ENCODE peak calls at places on chromosome X, in four cellular contexts. C is body of pancreas, P is AG09309, W is cardiac fibroblast. J is an unnamed sample.

GRCh38 chrX:41923925-41924693 is 755 bp upstream of the CASK start:
- DNase-seq in W (peak; percentile 54), P (peak; percentile 7), C (peak; percentile 39), J (peak; percentile 40)

GRCh38 chrX:30612250-30612655 is 34.7 kb upstream of the TASL start:
- DNase-seq in P (no peak), W (no peak), C (no peak), J (no peak)

GRCh38 chrX:40933132-40934078 is 151.8 kb upstream of the USP9X start:
- DNase-seq in W (peak; percentile 69), C (peak; percentile 6), P (no peak), J (peak; percentile 74)

GRCh38 chrX:9315086-9315485 is 149.8 kb upstream of the TBL1X start:
- DNase-seq in P (peak; percentile 41), C (no peak), W (no peak), J (no peak)

GRCh38 chrX:27575565-27575964 is 14.6 kb upstream of the DCAF8L2 start:
- DNase-seq in W (peak; percentile 39), C (no peak), P (no peak), J (no peak)

GRCh38 chrX:26918633-26919032 is 544.5 kb downstream of the PPP4R3C start:
- DNase-seq in C (peak; percentile 2), P (no peak), W (peak; percentile 30), J (peak; percentile 8)

GRCh38 chrX:2498781-2499302 is 1.9 kb downstream of the DHRSX start:
- DNase-seq in P (no peak), W (peak; percentile 38), C (peak; percentile 42), J (peak; percentile 34)

GRCh38 chrX:118724775-118725174 is 2.6 kb upstream of the IL13RA1 start:
- DNase-seq in W (peak; percentile 47), C (no peak), P (no peak), J (peak; percentile 34)

GRCh38 chrX:53317365-53318069 is 36.1 kb upstream of the IQSEC2 start:
- DNase-seq in W (peak; percentile 60), C (peak; percentile 54), P (no peak), J (peak; percentile 57)

GRCh38 chrX:71659342-71659741 is 8.0 kb upstream of the LOC101059915 start:
- DNase-seq in W (no peak), C (no peak), P (no peak), J (no peak)

GRCh38 chrX:111244238-111244750 is 26.0 kb downstream of the CAPN6 start:
- DNase-seq in C (no peak), P (no peak), W (peak; percentile 0), J (peak; percentile 33)

GRCh38 chrX:13381514-13381913 is 61.7 kb upstream of the ATXN3L start:
- DNase-seq in C (no peak), P (no peak), W (peak; percentile 65), J (peak; percentile 84)

GRCh38 chrX:16462912-16463311 is 187.0 kb upstream of the S100G start:
- DNase-seq in C (no peak), P (peak; percentile 71), W (peak; percentile 58), J (peak; percentile 91)

GRCh38 chrX:14920196-14920595 is 47.0 kb downstream of the MOSPD2 start:
- DNase-seq in C (no peak), W (no peak), P (peak; percentile 44), J (peak; percentile 73)

GRCh38 chrX:44092778-44093177 is 119.6 kb upstream of the NDP start:
- DNase-seq in P (no peak), W (no peak), C (no peak), J (no peak)

GRCh38 chrX:134568617-134569016 is 89.7 kb downstream of the PLAC1 start:
- DNase-seq in C (no peak), W (no peak), P (no peak), J (no peak)

GRCh38 chrX:132490086-132490419 is 1.2 kb upstream of the MBNL3 start:
- DNase-seq in P (no peak), W (no peak), C (no peak), J (no peak)

GRCh38 chrX:56281789-56282188 is 49.6 kb downstream of the KLF8 start:
- DNase-seq in C (no peak), W (peak; percentile 31), P (no peak), J (peak; percentile 38)

GRCh38 chrX:68751372-68751771 is 77.4 kb upstream of the EFNB1 start:
- DNase-seq in P (no peak), C (no peak), W (no peak), J (no peak)
- H3K4me3 ChIP-seq in P (no peak overlapping the region), C (no peak overlapping the region), W (no peak overlapping the region), J (no peak overlapping the region)

GRCh38 chrX:21373637-21374162 is 518 bp upstream of the CNKSR2 start:
- DNase-seq in W (no peak), C (peak; percentile 3), P (no peak), J (no peak)

GRCh38 chrX:21375795-21376069 is 1.5 kb downstream of the CNKSR2 start:
- DNase-seq in C (no peak), P (no peak), W (no peak), J (no peak)

GRCh38 chrX:21373001-21373400 is 1.2 kb upstream of the CNKSR2 start:
- DNase-seq in C (no peak), W (no peak), P (no peak), J (no peak)

GRCh38 chrX:21374994-21375794 is 976 bp downstream of the CNKSR2 start:
- DNase-seq in P (no peak), W (no peak), C (no peak), J (no peak)

DNA sequence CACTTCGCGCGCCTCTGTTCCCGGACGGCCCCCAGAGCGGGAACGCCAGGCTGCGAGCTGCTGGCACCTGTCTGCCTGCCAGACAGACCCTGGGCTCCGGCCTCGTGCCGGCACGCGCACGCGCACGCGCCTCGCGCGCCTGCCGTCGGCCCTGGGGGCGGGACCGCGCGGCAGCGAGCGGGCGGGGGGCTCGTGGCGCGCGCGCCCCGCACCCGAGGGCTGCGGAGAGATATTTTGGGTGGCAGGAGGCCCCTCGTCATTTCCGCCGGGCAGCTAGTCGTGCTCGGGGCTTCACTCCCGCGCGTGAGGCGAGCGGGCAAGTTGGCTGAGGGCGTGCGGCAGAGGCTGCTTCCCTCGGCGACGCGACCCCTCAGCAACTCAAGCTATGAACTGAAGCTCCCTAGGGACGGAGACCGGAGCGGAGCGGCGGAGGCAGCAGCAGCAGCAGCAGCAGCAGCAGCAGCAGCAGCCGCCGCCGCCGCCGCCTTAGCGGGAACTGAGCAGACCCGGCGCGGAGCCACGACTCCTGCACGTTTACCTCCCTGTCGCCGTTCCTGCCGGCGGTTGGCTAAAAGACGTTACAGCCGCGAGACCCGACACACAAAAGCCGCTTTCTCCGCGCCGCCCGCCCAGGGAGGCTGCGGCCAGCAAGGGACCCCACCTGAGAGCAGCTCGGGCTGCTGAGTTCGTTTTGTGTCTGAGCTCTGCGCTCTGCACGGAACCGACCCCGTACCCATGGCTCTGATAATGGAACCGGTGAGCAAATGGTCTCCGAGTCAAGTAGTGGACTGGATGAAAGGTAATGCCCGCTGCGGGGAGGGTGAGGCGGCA is at the start of gene CNKSR2:
- DNase-seq in C (peak; percentile 72), W (peak; percentile 6), P (no peak), J (peak; percentile 3)
- H3K4me3 ChIP-seq in C (peak within 1 kb of the TSS; percentile 40), W (peak within 1 kb of the TSS; percentile 47), P (peak within 1 kb of the TSS; percentile 10), J (peak within 1 kb of the TSS; percentile 62)

GRCh38 chrX:49072712-49073095 is 1.1 kb downstream of the PRAF2 start:
- DNase-seq in P (no peak), W (no peak), C (no peak), J (no peak)
- H3K4me3 ChIP-seq in P (peak overlapping the region; percentile 75), W (peak overlapping the region; percentile 73), C (no peak overlapping the region), J (peak overlapping the region; percentile 76)

GRCh38 chrX:39337461-39337860 is 536.2 kb downstream of the MID1IP1 start:
- DNase-seq in P (no peak), W (no peak), C (no peak), J (no peak)
- H3K4me3 ChIP-seq in P (no peak overlapping the region), W (no peak overlapping the region), C (no peak overlapping the region), J (no peak overlapping the region)

GRCh38 chrX:153688900-153689590 is 1.3 kb downstream of the SLC6A8 start:
- DNase-seq in P (no peak), W (peak; percentile 44), C (peak; percentile 51), J (peak; percentile 21)
- H3K4me3 ChIP-seq in P (peak overlapping the region; percentile 33), W (peak overlapping the region; percentile 41), C (no peak overlapping the region), J (peak overlapping the region; percentile 62)

GRCh38 chrX:78331708-78332107 is 4.3 kb upstream of the CYSLTR1 start:
- DNase-seq in P (no peak), C (no peak), W (no peak), J (no peak)

GRCh38 chrX:78327370-78328048 is at the start of gene CYSLTR1:
- DNase-seq in W (no peak), P (no peak), C (peak; percentile 5), J (no peak)

GRCh38 chrX:78330540-78330939 is 3.1 kb upstream of the CYSLTR1 start:
- DNase-seq in W (no peak), P (no peak), C (no peak), J (no peak)

GRCh38 chrX:78330068-78330467 is 2.7 kb upstream of the CYSLTR1 start:
- DNase-seq in W (no peak), C (no peak), P (no peak), J (no peak)

GRCh38 chrX:78329486-78329885 is 2.1 kb upstream of the CYSLTR1 start:
- DNase-seq in W (no peak), P (no peak), C (no peak), J (no peak)
- H3K4me3 ChIP-seq in W (no peak overlapping the region), P (no peak overlapping the region), C (no peak overlapping the region), J (no peak overlapping the region)